ENCODE peak calls at places on chromosomes 12 and 14, in ten cellular contexts. Y is Calu3, E is AG09309, U is fibroblast of pulmonary artery, B is fibroblast of lung, R is activated B cell treated with CpG ODN at 0.5 μM for 24 hours, N is left ventricle myocardium inferior, G is IMR-90, W is sigmoid colon, D is esophagus muscularis mucosa. Q is an unnamed sample.

GRCh38 chr12:123106640-123107359 is 44.1 kb downstream of the PITPNM2 start:
- DNase-seq in Y (no peak), E (no peak), U (no peak), B (no peak), R (peak), N (peak), G (no peak), W (no peak), D (no peak), Q (no peak)

GRCh38 chr12:54352022-54352531 is 12.2 kb downstream of the GPR84 start:
- DNase-seq in Y (no peak), E (no peak), U (peak), B (peak), R (no peak), N (peak), G (peak), W (peak), D (no peak), Q (peak)

GRCh38 chr12:62537544-62537943 is 70.9 kb downstream of the MON2 start:
- DNase-seq in Y (peak), E (peak), U (peak), B (peak), R (no peak), N (no peak), G (peak), W (no peak), D (no peak), Q (no peak)

GRCh38 chr12:123075591-123076171 is 75.2 kb downstream of the PITPNM2 start:
- DNase-seq in Y (no peak), E (no peak), U (no peak), B (no peak), R (no peak), N (no peak), G (no peak), W (no peak), D (no peak), Q (peak)

GRCh38 chr12:49111206-49111605 is 559 bp upstream of the LMBR1L start:
- DNase-seq in Y (no peak), E (no peak), U (no peak), B (no peak), R (no peak), N (no peak), G (no peak), W (no peak), D (no peak), Q (no peak)

GRCh38 chr12:128783129-128783574 is 40.6 kb downstream of the SLC15A4 start:
- DNase-seq in Y (no peak), E (no peak), U (peak), B (no peak), R (no peak), N (no peak), G (peak), W (peak), D (no peak), Q (no peak)

GRCh38 chr12:109937371-109937770 is 37.3 kb downstream of the TCHP start:
- DNase-seq in Y (no peak), E (no peak), U (no peak), B (no peak), R (no peak), N (no peak), G (no peak), W (no peak), D (no peak), Q (no peak)

GRCh38 chr12:103933237-103933636 is 3.0 kb downstream of the HSP90B1 start:
- DNase-seq in Y (no peak), E (no peak), U (no peak), B (no peak), R (no peak), N (no peak), G (no peak), W (no peak), D (no peak), Q (no peak)

GRCh38 chr12:76878899-76879709 is at the start of gene CSRP2:
- DNase-seq in Y (peak), E (no peak), U (peak), B (peak), R (peak), N (peak), G (peak), W (peak), D (peak), Q (peak)

GRCh38 chr12:127355061-127355820 is 911.7 kb upstream of the TMEM132C start:
- DNase-seq in Y (no peak), E (no peak), U (peak), B (no peak), R (no peak), N (no peak), G (no peak), W (no peak), D (peak), Q (no peak)

GRCh38 chr14:92121207-92121669 is 268 bp downstream of the NDUFB1 start:
- DNase-seq in Y (no peak), E (no peak), U (peak), B (peak), R (peak), N (peak), G (peak), W (peak), D (peak), Q (peak)

GRCh38 chr14:105290598-105291356 is 10.0 kb downstream of the BRF1 start:
- DNase-seq in Y (no peak), E (no peak), U (no peak), B (no peak), R (no peak), N (no peak), G (no peak), W (no peak), D (no peak), Q (no peak)
- TF ChIP-seq CTCF in Y (no peak), E (no peak), U (no peak), B (no peak), R (no peak), N (no peak), G (no peak), W (no peak), D (no peak), Q (no peak)

DNA sequence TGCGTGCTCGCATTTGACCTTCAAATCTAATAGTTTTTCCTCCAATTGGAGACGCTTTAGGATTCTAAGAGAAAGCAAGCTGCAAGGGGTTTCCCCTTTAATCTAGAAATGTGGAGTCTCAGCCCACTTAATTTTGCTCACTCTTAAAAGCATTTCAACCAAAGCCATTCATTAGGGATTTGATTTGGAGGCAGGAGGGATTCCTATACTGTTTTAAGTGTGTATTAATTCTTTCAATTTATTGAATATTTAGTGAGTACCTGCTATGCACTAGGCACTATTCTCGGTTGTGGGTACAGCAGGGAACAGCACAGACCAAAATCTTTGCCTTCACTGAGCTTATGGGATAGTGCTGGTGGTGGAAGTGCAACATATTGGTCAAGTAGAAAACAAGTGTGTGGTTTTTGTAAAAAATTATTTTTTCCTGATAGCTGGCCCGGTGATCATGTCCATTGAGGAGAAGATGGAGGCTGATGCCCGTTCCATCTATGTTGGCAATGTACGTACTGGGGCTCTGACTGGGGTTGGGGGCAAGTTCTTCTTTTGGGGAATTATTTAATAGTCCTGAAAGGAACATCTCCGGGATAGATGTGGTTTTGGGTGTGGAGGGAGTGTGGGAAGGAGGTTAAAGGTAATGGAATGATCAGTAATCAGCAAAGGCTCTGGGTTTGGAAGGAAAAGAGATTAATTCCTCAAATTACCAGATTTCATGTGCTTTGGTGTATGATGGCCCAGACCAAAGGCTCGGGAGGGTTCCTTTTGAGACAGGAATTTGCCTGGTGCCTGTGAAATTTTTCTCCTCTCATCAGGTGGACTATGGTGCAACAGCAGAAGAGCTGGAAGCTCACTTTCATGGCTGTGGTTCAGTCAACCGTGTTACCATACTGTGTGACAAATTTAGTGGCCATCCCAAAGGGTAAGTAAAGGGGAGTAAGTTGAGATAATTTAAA is 1.6 kb downstream of the PABPN1 start:
- DNase-seq in Y (no peak), E (no peak), U (no peak), B (no peak), R (no peak), N (no peak), G (no peak), W (no peak), D (no peak), Q (no peak)
- TF ChIP-seq CTCF in Y (no peak), E (no peak), U (no peak), B (no peak), R (no peak), N (no peak), G (no peak), W (no peak), D (no peak), Q (no peak)

GRCh38 chr12:7935773-7936581 is at the start of gene SLC2A3:
- DNase-seq in Y (no peak), E (peak), U (peak), B (peak), R (peak), N (peak), G (peak), W (peak), D (peak), Q (no peak)

GRCh38 chr12:7935464-7935772 is 569 bp downstream of the SLC2A3 start:
- DNase-seq in Y (no peak), E (no peak), U (peak), B (no peak), R (no peak), N (no peak), G (no peak), W (no peak), D (no peak), Q (no peak)

GRCh38 chr12:7940906-7941305 is 4.9 kb upstream of the SLC2A3 start:
- DNase-seq in Y (no peak), E (no peak), U (no peak), B (no peak), R (no peak), N (no peak), G (no peak), W (no peak), D (no peak), Q (no peak)

GRCh38 chr12:7934560-7935463 is 1.2 kb downstream of the SLC2A3 start:
- DNase-seq in Y (no peak), E (no peak), U (no peak), B (no peak), R (peak), N (no peak), G (no peak), W (no peak), D (no peak), Q (no peak)

DNA sequence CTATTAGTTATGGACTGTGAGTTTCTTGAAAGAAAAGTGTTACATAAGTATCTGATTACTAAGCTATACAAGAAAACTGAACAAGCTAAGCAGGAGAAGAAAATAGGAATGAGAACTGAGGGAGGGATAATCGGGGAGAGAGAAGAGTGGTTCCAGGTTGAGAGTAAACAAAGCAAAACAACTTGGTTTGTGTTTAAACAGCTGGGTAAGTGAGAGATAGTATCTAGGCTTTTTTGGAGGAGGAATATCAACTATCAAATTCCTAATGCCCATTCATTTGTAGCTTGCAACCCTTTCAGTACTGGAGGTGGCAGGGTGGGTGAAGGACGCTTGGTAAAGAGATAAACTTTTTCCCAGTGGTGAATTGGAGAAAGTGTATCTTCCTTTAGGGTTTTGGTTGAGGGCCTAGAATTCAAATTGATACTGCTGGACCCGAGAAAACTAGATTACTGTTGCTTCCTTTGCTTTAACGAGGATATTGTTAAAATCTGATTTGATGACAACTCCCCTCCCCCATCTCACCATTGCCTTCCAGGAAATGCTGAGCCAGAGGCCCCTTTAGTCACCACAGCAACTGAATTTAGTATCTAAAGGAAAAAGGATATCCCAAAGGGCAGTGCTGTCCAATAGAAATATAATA is 2.0 kb upstream of the SLC2A3 start:
- DNase-seq in Y (no peak), E (no peak), U (peak), B (peak), R (no peak), N (no peak), G (no peak), W (no peak), D (no peak), Q (no peak)
- TF ChIP-seq CTCF in Y (peak), E (peak), U (peak), B (no peak), R (no peak), N (no peak), G (peak), W (no peak), D (peak), Q (no peak)

GRCh38 chr12:15322164-15323054 is at the start of gene PTPRO:
- DNase-seq in Y (peak), E (no peak), U (no peak), B (no peak), R (no peak), N (no peak), G (no peak), W (no peak), D (no peak), Q (peak)
- TF ChIP-seq CTCF in Y (no peak), E (no peak), U (no peak), B (no peak), R (no peak), N (no peak), G (no peak), W (no peak), D (no peak), Q (no peak)

DNA sequence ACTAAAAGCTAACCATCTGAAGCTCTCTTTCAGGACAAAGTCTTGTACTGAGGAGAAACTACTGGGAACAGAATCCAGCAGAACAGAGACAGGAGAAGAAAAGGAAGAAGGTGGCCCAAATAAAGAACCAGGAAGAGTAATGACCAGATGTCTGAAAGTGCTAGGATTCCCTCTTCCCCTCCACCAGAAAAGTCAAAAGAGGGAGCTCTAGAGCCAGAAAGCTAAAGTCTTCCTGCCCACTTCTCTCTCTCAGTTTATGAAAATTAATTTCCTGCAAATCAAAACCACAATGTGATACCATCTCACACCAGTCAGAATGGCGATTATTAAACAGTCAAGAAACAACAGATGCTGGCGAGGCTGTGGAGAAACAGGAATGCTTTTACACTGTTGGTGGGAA is 47.2 kb downstream of the SPPL3 start:
- DNase-seq in Y (peak), E (no peak), U (no peak), B (no peak), R (no peak), N (no peak), G (no peak), W (no peak), D (no peak), Q (no peak)
- TF ChIP-seq CTCF in Y (peak), E (peak), U (peak), B (peak), R (no peak), N (peak), G (peak), W (no peak), D (peak), Q (no peak)

Q was measured in mesothelial cell of epicardium.